ENCODE peak calls at places on chromosomes 6 and 20, in nine cellular contexts. H, A, L, O, E, V, I, T and X are unnamed samples.
A peak's percentile ranks its signal among the peaks of the same experiment; 100 is the strongest.

GRCh38 chr6:37784585-37784967 is 35.0 kb upstream of the ZFAND3 start:
- DNase-seq in H (no peak), A (no peak), L (no peak), O (no peak), E (peak; percentile 45), V (no peak), I (no peak), T (peak; percentile 54), X (no peak)

GRCh38 chr20:653110-653589 is at the start of gene SRXN1:
- DNase-seq in H (peak; percentile 97), A (peak; percentile 96), L (peak; percentile 85), O (peak; percentile 93), E (peak; percentile 93), V (peak; percentile 76), I (peak; percentile 93), T (peak; percentile 90), X (peak; percentile 97)

GRCh38 chr6:138278326-138278725 is 60.0 kb upstream of the PBOV1 start:
- DNase-seq in H (no peak), A (peak; percentile 50), L (peak; percentile 35), O (no peak), E (peak; percentile 61), V (no peak), I (peak; percentile 2), T (peak; percentile 46), X (no peak)

GRCh38 chr20:41956316-41957050 is 338.3 kb upstream of the CHD6 start:
- DNase-seq in H (no peak), A (peak; percentile 44), L (no peak), O (no peak), E (peak; percentile 2), V (no peak), I (no peak), T (no peak), X (no peak)

GRCh38 chr6:85192596-85192995 is 257.3 kb upstream of the NT5E start:
- DNase-seq in H (no peak), A (no peak), L (no peak), O (no peak), E (no peak), V (no peak), I (no peak), T (no peak), X (no peak)

GRCh38 chr20:4090756-4091331 is 75.5 kb upstream of the RNF24 start:
- DNase-seq in H (no peak), A (peak; percentile 33), L (no peak), O (no peak), E (no peak), V (peak; percentile 28), I (peak; percentile 95), T (peak; percentile 39), X (no peak)

GRCh38 chr6:118709859-118710350 is 58.5 kb upstream of the CEP85L start:
- DNase-seq in H (peak; percentile 86), A (no peak), L (no peak), O (no peak), E (peak; percentile 15), V (peak; percentile 82), I (peak; percentile 86), T (no peak), X (no peak)

GRCh38 chr6:154249499-154250298 is 106.9 kb downstream of the IPCEF1 start:
- DNase-seq in H (no peak), A (no peak), L (no peak), O (no peak), E (no peak), V (no peak), I (no peak), T (no peak), X (no peak)

GRCh38 chr6:138659998-138660397 is 113.6 kb upstream of the CCDC28A start:
- DNase-seq in H (no peak), A (no peak), L (no peak), O (no peak), E (no peak), V (no peak), I (no peak), T (no peak), X (no peak)

GRCh38 chr6:126947070-126947469 is 171.4 kb upstream of the RSPO3 start:
- DNase-seq in H (no peak), A (no peak), L (no peak), O (no peak), E (no peak), V (no peak), I (peak; percentile 2), T (no peak), X (no peak)

GRCh38 chr6:155440758-155441157 is 14.9 kb downstream of the NOX3 start:
- DNase-seq in H (no peak), A (no peak), L (no peak), O (no peak), E (no peak), V (no peak), I (no peak), T (no peak), X (no peak)

GRCh38 chr20:49508435-49509199 is 26.1 kb upstream of the KCNB1 start:
- DNase-seq in H (no peak), A (peak; percentile 72), L (no peak), O (no peak), E (peak; percentile 77), V (peak; percentile 33), I (peak; percentile 45), T (no peak), X (no peak)

GRCh38 chr6:16105874-16106273 is 23.0 kb upstream of the MYLIP start:
- DNase-seq in H (no peak), A (peak; percentile 13), L (no peak), O (no peak), E (no peak), V (no peak), I (peak; percentile 5), T (no peak), X (no peak)

DNA sequence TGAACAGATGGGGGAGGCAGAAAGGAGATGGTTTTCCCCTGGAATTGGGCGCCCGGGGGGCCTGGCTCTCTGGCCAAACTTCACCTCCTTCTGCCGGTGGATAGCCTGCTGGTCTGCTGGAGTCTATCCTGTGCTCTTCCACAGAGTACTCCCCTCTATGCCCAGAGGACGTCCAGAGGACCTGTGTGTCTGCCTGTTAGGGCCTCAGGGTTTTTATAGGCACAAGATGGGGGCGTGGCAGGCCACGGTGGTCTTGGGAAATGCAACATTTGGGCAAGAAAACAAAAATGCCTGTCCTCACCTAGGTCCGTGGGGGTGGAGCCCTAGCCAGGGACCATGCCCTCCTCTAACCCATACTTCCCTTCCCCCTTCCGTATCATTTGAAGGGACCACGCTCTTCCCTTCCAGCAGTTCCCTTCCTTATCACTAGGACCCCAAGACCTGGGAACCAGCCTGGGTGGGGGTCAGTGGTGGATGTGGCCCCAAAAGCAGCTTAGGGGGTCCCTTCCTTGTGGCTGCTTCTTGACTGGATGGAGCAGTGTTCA is 53.6 kb upstream of the ZNF337 start:
- DNase-seq in H (no peak), A (no peak), L (no peak), O (no peak), E (no peak), V (no peak), I (no peak), T (no peak), X (no peak)
- H3K4me3 ChIP-seq in H (peak overlapping the region; percentile 47), A (no peak overlapping the region), L (peak overlapping the region; percentile 23), O (peak overlapping the region; percentile 28), E (no peak overlapping the region), V (peak overlapping the region; percentile 51), I (no peak overlapping the region), T (no peak overlapping the region), X (peak overlapping the region; percentile 48)

DNA sequence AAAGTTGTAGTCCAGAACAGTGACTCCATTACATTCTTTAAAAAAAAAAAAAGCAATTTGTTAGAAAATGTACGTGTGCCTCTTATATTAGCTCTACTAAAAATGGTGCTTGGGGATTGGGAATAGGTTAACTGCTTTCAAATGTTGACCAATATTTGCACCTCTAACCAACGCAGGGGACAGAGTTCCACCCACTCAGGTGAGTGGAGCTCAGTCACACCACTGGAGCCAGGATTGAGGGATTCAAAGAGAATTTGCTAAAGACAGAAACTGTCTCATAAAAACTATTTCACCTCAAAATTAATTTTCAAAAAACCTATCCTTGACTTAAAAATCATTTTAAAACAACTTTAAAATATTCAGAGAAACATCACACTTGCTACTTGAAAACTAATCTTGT is 88.8 kb downstream of the PDE10A start:
- DNase-seq in H (no peak), A (no peak), L (no peak), O (no peak), E (no peak), V (no peak), I (no peak), T (no peak), X (no peak)
- H3K4me1 ChIP-seq in H (no peaks in the 10 kb centered on the region), A (peaks cover 11% of the 10 kb centered on the region), L (no peaks in the 10 kb centered on the region), O (peaks cover 2% of the 10 kb centered on the region), E (no peaks in the 10 kb centered on the region), V (peaks cover 34% of the 10 kb centered on the region), I (peaks cover 20% of the 10 kb centered on the region), T (no peaks in the 10 kb centered on the region), X (no peaks in the 10 kb centered on the region)

GRCh38 chr6:100126682-100127484 is 132.9 kb upstream of the MCHR2 start:
- DNase-seq in H (no peak), A (no peak), L (no peak), O (no peak), E (no peak), V (no peak), I (no peak), T (no peak), X (no peak)
- TF ChIP-seq CTCF in H (no peak), A (no peak), L (no peak), O (no peak), E (peak; percentile 31), V (no peak), I (no peak), T (no peak), X (no peak)

DNA sequence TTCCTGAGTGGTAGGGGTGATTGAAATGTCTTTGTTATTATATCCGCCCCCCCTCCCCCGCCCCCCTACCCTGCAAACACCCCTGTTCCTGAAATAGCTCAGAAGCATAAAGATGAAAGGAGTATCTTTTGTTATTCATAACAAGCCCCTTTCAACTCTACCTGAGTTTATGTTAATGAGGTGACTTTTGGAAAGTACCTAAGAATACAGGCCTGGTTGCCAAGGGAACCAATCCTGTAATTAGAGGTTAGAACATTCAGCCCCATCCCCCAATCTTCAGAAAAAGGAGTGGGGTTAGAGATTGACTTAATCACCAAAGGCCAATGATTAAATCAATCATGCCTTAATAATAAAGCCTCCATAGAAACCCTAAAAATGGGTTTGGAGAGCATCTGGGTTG is 979.2 kb upstream of the GJE1 start:
- DNase-seq in H (no peak), A (no peak), L (no peak), O (no peak), E (peak; percentile 94), V (no peak), I (no peak), T (no peak), X (no peak)
- H3K4me3 ChIP-seq in H (no peak overlapping the region), A (no peak overlapping the region), L (no peak overlapping the region), O (no peak overlapping the region), E (no peak overlapping the region), V (no peak overlapping the region), I (no peak overlapping the region), T (no peak overlapping the region), X (no peak overlapping the region)